ENCODE peak calls at places on chromosomes 2 and 18, in six cellular contexts. O is cardiac muscle cell, R is HCT116, F is psoas muscle, D is breast epithelium, T is transverse colon. J is an unnamed sample.

GRCh38 chr2:18690342-18690741 is 101.0 kb upstream of the NT5C1B start:
- DNase-seq in D (no peak), O (peak; percentile 18), T (no peak), F (no peak), R (peak; percentile 15), J (no peak)

GRCh38 chr18:36717422-36718110 is 111.2 kb downstream of the TPGS2 start:
- DNase-seq in T (no peak), F (no peak), O (no peak), R (no peak), D (no peak), J (no peak)

GRCh38 chr18:21669736-21670135 is 34.8 kb downstream of the ABHD3 start:
- DNase-seq in F (no peak), R (peak; percentile 13), D (no peak), T (peak; percentile 69), O (no peak), J (no peak)

GRCh38 chr18:13378150-13378549 is 159.6 kb downstream of the LDLRAD4 start:
- DNase-seq in R (no peak), D (no peak), T (no peak), O (no peak), F (no peak), J (no peak)

GRCh38 chr2:58357521-58357920 is 116.4 kb upstream of the FANCL start:
- DNase-seq in D (no peak), R (no peak), F (no peak), O (no peak), T (no peak), J (no peak)

GRCh38 chr2:198326431-198326830 is 522.0 kb downstream of the PLCL1 start:
- DNase-seq in F (no peak), T (no peak), O (no peak), D (no peak), R (no peak), J (no peak)

GRCh38 chr2:3762771-3763447 is 59.5 kb downstream of the DCDC2C start:
- DNase-seq in F (no peak), D (no peak), R (no peak), O (no peak), T (no peak), J (no peak)

GRCh38 chr2:132415256-132416079 is 1.1 kb upstream of the GPR39 start:
- DNase-seq in T (peak; percentile 15), R (no peak), F (no peak), D (peak; percentile 51), O (no peak), J (no peak)

GRCh38 chr18:37355772-37356171 is 209.8 kb downstream of the CELF4 start:
- DNase-seq in O (no peak), D (no peak), R (no peak), T (no peak), F (no peak), J (no peak)

GRCh38 chr18:32461704-32462272 is 8.9 kb downstream of the GAREM1 start:
- DNase-seq in D (no peak), T (no peak), F (no peak), R (no peak), O (no peak), J (no peak)

GRCh38 chr2:52539026-52539964 is 1228.3 kb upstream of the CHAC2 start:
- DNase-seq in O (no peak), F (no peak), R (no peak), D (no peak), T (no peak), J (no peak)

GRCh38 chr2:230219419-230220331 is at the start of gene SP110:
- DNase-seq in D (peak; percentile 88), O (peak; percentile 45), R (peak; percentile 31), F (peak; percentile 69), T (peak; percentile 86), J (peak; percentile 91)

GRCh38 chr2:54050445-54050844 is 65.0 kb upstream of the ACYP2 start:
- DNase-seq in R (no peak), F (no peak), T (no peak), D (no peak), O (no peak), J (no peak)

GRCh38 chr2:54054774-54055173 is 60.6 kb upstream of the ACYP2 start:
- DNase-seq in D (no peak), O (no peak), R (no peak), F (no peak), T (no peak), J (no peak)

GRCh38 chr2:54052825-54053718 is 62.3 kb upstream of the ACYP2 start:
- DNase-seq in O (no peak), F (no peak), D (no peak), R (no peak), T (no peak), J (no peak)

GRCh38 chr2:54053830-54054229 is 61.6 kb upstream of the ACYP2 start:
- DNase-seq in D (no peak), T (no peak), F (no peak), O (no peak), R (no peak), J (no peak)

GRCh38 chr2:54054271-54054670 is 61.1 kb upstream of the ACYP2 start:
- DNase-seq in O (no peak), F (no peak), D (no peak), T (no peak), R (no peak), J (no peak)
- H3K4me3 ChIP-seq in O (no peak overlapping the region), F (no peak overlapping the region), D (no peak overlapping the region), T (no peak overlapping the region), R (no peak overlapping the region), J (no peak overlapping the region)

GRCh38 chr18:27181726-27182125 is 3.4 kb downstream of the CHST9 start:
- DNase-seq in D (no peak), O (no peak), T (no peak), F (no peak), R (no peak), J (no peak)
- H3K27me3 ChIP-seq in D (peaks cover 10% of the 10 kb centered on the region), O (peaks cover 17% of the 10 kb centered on the region), T (peaks cover 50% of the 10 kb centered on the region), F (no peaks in the 10 kb centered on the region), R (no peaks in the 10 kb centered on the region), J (peaks cover 39% of the 10 kb centered on the region)

DNA sequence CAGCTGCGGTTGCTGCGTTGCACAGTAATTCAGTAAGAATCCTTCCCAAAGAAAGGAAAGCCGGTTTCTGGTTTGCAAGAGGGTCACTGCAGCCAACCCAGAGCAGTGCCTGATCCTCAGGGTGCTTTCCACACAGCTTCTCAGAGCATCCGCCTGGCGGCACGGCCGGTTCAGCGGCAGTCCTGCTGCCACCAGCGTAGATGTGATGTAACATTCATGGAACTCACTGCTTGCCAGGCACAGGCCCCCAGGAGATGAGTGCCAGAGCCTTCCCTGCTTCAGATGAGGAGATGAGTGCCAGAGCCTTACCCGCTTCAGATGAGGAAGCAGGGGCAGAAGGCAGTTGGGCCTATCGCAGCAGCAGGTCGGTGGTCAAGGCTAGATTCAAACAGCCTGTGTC is 230.2 kb downstream of the GBX2 start:
- DNase-seq in D (peak; percentile 43), F (no peak), T (no peak), O (no peak), R (no peak), J (no peak)
- H3K4me3 ChIP-seq in D (no peak overlapping the region), F (no peak overlapping the region), T (no peak overlapping the region), O (no peak overlapping the region), R (no peak overlapping the region), J (no peak overlapping the region)

GRCh38 chr18:49754866-49755265 is 58.5 kb downstream of the ACAA2 start:
- DNase-seq in R (no peak), F (no peak), D (no peak), T (no peak), O (no peak), J (no peak)
- H3K27me3 ChIP-seq in R (no peaks in the 10 kb centered on the region), F (no peaks in the 10 kb centered on the region), D (peaks cover 4% of the 10 kb centered on the region), T (no peaks in the 10 kb centered on the region), O (no peaks in the 10 kb centered on the region), J (peaks cover 8% of the 10 kb centered on the region)

DNA sequence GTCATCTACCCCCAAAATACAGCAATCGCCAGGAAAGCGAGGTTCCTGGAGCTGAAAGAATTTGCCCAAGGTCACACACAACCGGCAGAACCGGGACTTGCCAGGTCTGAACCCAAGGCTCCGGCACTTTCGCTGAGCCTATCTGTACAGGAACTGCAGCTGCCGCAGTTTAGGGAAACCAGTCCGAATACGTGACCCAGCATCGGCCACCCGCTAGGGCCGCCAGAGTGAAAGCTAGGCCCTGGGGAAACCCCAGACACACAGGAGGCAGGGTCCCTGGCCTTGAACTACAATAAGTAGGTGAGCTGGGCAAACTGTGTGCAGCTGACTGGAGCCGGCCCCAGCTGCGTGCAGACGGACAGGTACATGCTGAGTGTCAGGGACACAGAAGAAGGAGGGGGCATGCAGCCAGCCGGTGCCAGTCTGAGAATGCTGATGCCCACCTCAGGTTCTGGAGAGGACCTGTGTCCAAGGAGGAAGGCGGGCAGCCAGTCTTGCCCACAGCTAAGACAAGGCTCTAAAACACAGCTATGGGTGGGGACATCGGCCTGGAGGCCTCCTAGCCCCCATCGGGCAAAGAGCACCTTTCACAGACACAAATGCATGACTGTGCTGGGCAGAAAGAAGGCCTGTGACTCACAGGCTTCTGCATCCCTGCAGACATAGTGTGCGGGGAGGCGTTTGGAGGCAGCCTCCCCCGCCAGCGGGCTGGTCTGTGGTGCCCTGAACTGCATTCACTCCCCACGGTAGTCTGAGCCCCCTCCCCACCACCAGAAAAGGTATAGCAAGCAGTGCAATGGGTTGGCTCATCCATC is 107.5 kb upstream of the ID2 start:
- DNase-seq in O (no peak), R (no peak), F (no peak), T (no peak), D (no peak), J (no peak)
- H3K4me3 ChIP-seq in O (no peak overlapping the region), R (no peak overlapping the region), F (no peak overlapping the region), T (no peak overlapping the region), D (peak overlapping the region; percentile 19), J (no peak overlapping the region)

DNA sequence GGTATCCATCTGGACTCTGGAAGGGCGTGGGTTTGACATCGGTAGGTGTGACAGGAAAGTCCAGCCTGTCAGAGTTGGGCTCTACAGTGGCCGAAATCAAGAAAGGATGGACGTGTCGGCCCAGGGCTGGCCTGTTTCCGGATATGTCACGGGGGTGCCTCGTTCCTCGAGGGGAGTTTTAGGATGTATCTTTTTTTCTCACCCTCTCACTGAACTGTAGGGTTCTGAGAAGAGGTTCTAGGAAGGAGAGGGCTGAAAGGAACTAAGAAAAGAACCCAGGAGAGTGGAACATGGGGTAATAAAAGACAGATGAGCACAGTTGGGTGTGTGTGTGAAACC is 7.2 kb upstream of the SP9 start:
- DNase-seq in O (no peak), F (no peak), D (no peak), R (no peak), T (no peak), J (no peak)
- H3K27me3 ChIP-seq in O (peaks cover 96% of the 10 kb centered on the region), F (no peaks in the 10 kb centered on the region), D (peaks cover 76% of the 10 kb centered on the region), R (no peaks in the 10 kb centered on the region), T (peaks cover 100% of the 10 kb centered on the region), J (peaks cover 63% of the 10 kb centered on the region)

GRCh38 chr2:143607446-143608110 is 478.4 kb downstream of the ARHGAP15 start:
- DNase-seq in O (no peak), F (no peak), T (no peak), R (no peak), D (no peak), J (no peak)
- H3K4me3 ChIP-seq in O (no peak overlapping the region), F (no peak overlapping the region), T (no peak overlapping the region), R (no peak overlapping the region), D (no peak overlapping the region), J (no peak overlapping the region)

J was measured in HL-60.